ENCODE peak calls at places on chromosomes 4 and X, in five cellular contexts. One of them, this sample, is unnamed. For H3K4me1, the result is how much of the 10 kb centered on the place peaks cover.

GRCh38 chrX:19924285-19924684 is 36.9 kb upstream of the SH3KBP1 start:
- DNase-seq in neural progenitor cell: no peak
- DNase-seq in psoas muscle: no peak
- DNase-seq in body of pancreas: no peak
- DNase-seq in uterus: no peak
- DNase-seq in this sample: no peak

GRCh38 chrX:30713061-30713525 is 59.9 kb downstream of the GK start:
- DNase-seq in neural progenitor cell: peak
- DNase-seq in psoas muscle: no peak
- DNase-seq in uterus: peak
- DNase-seq in body of pancreas: peak
- DNase-seq in this sample: peak

GRCh38 chr4:107037188-107037587 is 1.1 kb upstream of the DKK2 start:
- DNase-seq in body of pancreas: peak
- DNase-seq in psoas muscle: peak
- DNase-seq in neural progenitor cell: peak
- DNase-seq in uterus: no peak
- DNase-seq in this sample: peak

GRCh38 chr4:67700119-67700873 is 659 bp downstream of the UBA6 start:
- DNase-seq in body of pancreas: no peak
- DNase-seq in neural progenitor cell: no peak
- DNase-seq in psoas muscle: no peak
- DNase-seq in uterus: no peak
- DNase-seq in this sample: no peak

GRCh38 chr4:165864228-165864627 is 8.8 kb upstream of the TLL1 start:
- DNase-seq in neural progenitor cell: peak
- DNase-seq in body of pancreas: no peak
- DNase-seq in uterus: no peak
- DNase-seq in psoas muscle: no peak
- DNase-seq in this sample: no peak

GRCh38 chr4:52704133-52704532 is 45.0 kb upstream of the USP46 start:
- DNase-seq in psoas muscle: no peak
- DNase-seq in neural progenitor cell: no peak
- DNase-seq in uterus: no peak
- DNase-seq in body of pancreas: no peak
- DNase-seq in this sample: no peak

GRCh38 chr4:66591968-66592367 is 921.7 kb upstream of the EPHA5 start:
- DNase-seq in uterus: no peak
- DNase-seq in psoas muscle: no peak
- DNase-seq in body of pancreas: no peak
- DNase-seq in neural progenitor cell: no peak
- DNase-seq in this sample: no peak

GRCh38 chr4:123593655-123594054 is 197.1 kb downstream of the SPRY1 start:
- DNase-seq in neural progenitor cell: no peak
- DNase-seq in psoas muscle: no peak
- DNase-seq in body of pancreas: no peak
- DNase-seq in uterus: no peak
- DNase-seq in this sample: no peak

GRCh38 chrX:48025561-48025960 is 18.8 kb downstream of the SPACA5 start:
- DNase-seq in psoas muscle: no peak
- DNase-seq in body of pancreas: peak
- DNase-seq in neural progenitor cell: peak
- DNase-seq in uterus: peak
- DNase-seq in this sample: no peak

GRCh38 chr4:7976025-7976424 is 36.4 kb upstream of the AFAP1 start:
- DNase-seq in body of pancreas: no peak
- DNase-seq in neural progenitor cell: no peak
- DNase-seq in uterus: no peak
- DNase-seq in psoas muscle: no peak
- DNase-seq in this sample: no peak
- H3K4me1 ChIP-seq in body of pancreas: under half
- H3K4me1 ChIP-seq in neural progenitor cell: under half
- H3K4me1 ChIP-seq in uterus: under half
- H3K4me1 ChIP-seq in psoas muscle: under half
- H3K4me1 ChIP-seq in this sample: under half

GRCh38 chr4:177380730-177381287 is 61.4 kb downstream of the AGA start:
- DNase-seq in psoas muscle: no peak
- DNase-seq in neural progenitor cell: peak
- DNase-seq in body of pancreas: no peak
- DNase-seq in uterus: no peak
- DNase-seq in this sample: no peak

GRCh38 chr4:177371452-177371851 is 61.8 kb downstream of the NEIL3 start:
- DNase-seq in neural progenitor cell: no peak
- DNase-seq in psoas muscle: no peak
- DNase-seq in body of pancreas: no peak
- DNase-seq in uterus: no peak
- DNase-seq in this sample: no peak

GRCh38 chr4:177374966-177375365 is 65.3 kb downstream of the NEIL3 start:
- DNase-seq in psoas muscle: no peak
- DNase-seq in neural progenitor cell: peak
- DNase-seq in uterus: no peak
- DNase-seq in body of pancreas: no peak
- DNase-seq in this sample: no peak

GRCh38 chr4:177375372-177375771 is 65.7 kb downstream of the NEIL3 start:
- DNase-seq in body of pancreas: no peak
- DNase-seq in psoas muscle: no peak
- DNase-seq in uterus: no peak
- DNase-seq in neural progenitor cell: no peak
- DNase-seq in this sample: no peak

GRCh38 chr4:177375971-177376370 is 66.3 kb downstream of the AGA start:
- DNase-seq in psoas muscle: no peak
- DNase-seq in body of pancreas: no peak
- DNase-seq in uterus: no peak
- DNase-seq in neural progenitor cell: peak
- DNase-seq in this sample: no peak
- TF ChIP-seq CTCF in psoas muscle: no peak
- TF ChIP-seq CTCF in body of pancreas: no peak
- TF ChIP-seq CTCF in uterus: no peak
- TF ChIP-seq CTCF in neural progenitor cell: peak
- TF ChIP-seq CTCF in this sample: no peak

GRCh38 chr4:83569967-83570366 is 34.1 kb downstream of the GPAT3 start:
- DNase-seq in uterus: no peak
- DNase-seq in psoas muscle: no peak
- DNase-seq in neural progenitor cell: no peak
- DNase-seq in body of pancreas: no peak
- DNase-seq in this sample: no peak

GRCh38 chr4:83568057-83568456 is 32.1 kb downstream of the GPAT3 start:
- DNase-seq in body of pancreas: no peak
- DNase-seq in uterus: no peak
- DNase-seq in psoas muscle: no peak
- DNase-seq in neural progenitor cell: no peak
- DNase-seq in this sample: no peak

GRCh38 chr4:83572848-83573247 is 36.9 kb downstream of the GPAT3 start:
- DNase-seq in body of pancreas: no peak
- DNase-seq in neural progenitor cell: no peak
- DNase-seq in uterus: no peak
- DNase-seq in psoas muscle: no peak
- DNase-seq in this sample: no peak

GRCh38 chr4:83569429-83569828 is 33.5 kb downstream of the GPAT3 start:
- DNase-seq in uterus: no peak
- DNase-seq in body of pancreas: no peak
- DNase-seq in neural progenitor cell: no peak
- DNase-seq in psoas muscle: no peak
- DNase-seq in this sample: no peak
- H3K4me3 ChIP-seq in uterus: no peak
- H3K4me3 ChIP-seq in body of pancreas: no peak
- H3K4me3 ChIP-seq in neural progenitor cell: no peak
- H3K4me3 ChIP-seq in psoas muscle: no peak
- H3K4me3 ChIP-seq in this sample: no peak

GRCh38 chrX:24790166-24790565 is 96.4 kb downstream of the POLA1 start:
- DNase-seq in psoas muscle: no peak
- DNase-seq in uterus: no peak
- DNase-seq in neural progenitor cell: no peak
- DNase-seq in body of pancreas: no peak
- DNase-seq in this sample: no peak
- H3K4me1 ChIP-seq in psoas muscle: under half
- H3K4me1 ChIP-seq in uterus: under half
- H3K4me1 ChIP-seq in neural progenitor cell: under half
- H3K4me1 ChIP-seq in body of pancreas: under half
- H3K4me1 ChIP-seq in this sample: under half

GRCh38 chr4:70183168-70183939 is 12.2 kb upstream of the ODAM start:
- DNase-seq in neural progenitor cell: peak
- DNase-seq in psoas muscle: no peak
- DNase-seq in body of pancreas: peak
- DNase-seq in uterus: no peak
- DNase-seq in this sample: no peak
- TF ChIP-seq CTCF in neural progenitor cell: peak
- TF ChIP-seq CTCF in psoas muscle: peak
- TF ChIP-seq CTCF in body of pancreas: peak
- TF ChIP-seq CTCF in uterus: no peak
- TF ChIP-seq CTCF in this sample: no peak

GRCh38 chrX:69285401-69285871 is 120.2 kb upstream of the PJA1 start:
- DNase-seq in neural progenitor cell: peak
- DNase-seq in uterus: peak
- DNase-seq in body of pancreas: no peak
- DNase-seq in psoas muscle: peak
- DNase-seq in this sample: peak
- H3K4me3 ChIP-seq in neural progenitor cell: no peak
- H3K4me3 ChIP-seq in uterus: peak
- H3K4me3 ChIP-seq in body of pancreas: no peak
- H3K4me3 ChIP-seq in psoas muscle: peak
- H3K4me3 ChIP-seq in this sample: peak

GRCh38 chr4:8230033-8230432 is 30.9 kb downstream of the SH3TC1 start:
- DNase-seq in uterus: no peak
- DNase-seq in neural progenitor cell: no peak
- DNase-seq in psoas muscle: no peak
- DNase-seq in body of pancreas: no peak
- DNase-seq in this sample: no peak
- H3K4me1 ChIP-seq in uterus: under half
- H3K4me1 ChIP-seq in neural progenitor cell: under half
- H3K4me1 ChIP-seq in psoas muscle: under half
- H3K4me1 ChIP-seq in body of pancreas: under half
- H3K4me1 ChIP-seq in this sample: under half

GRCh38 chr4:176563591-176563990 is 229.1 kb downstream of the VEGFC start:
- DNase-seq in body of pancreas: no peak
- DNase-seq in uterus: no peak
- DNase-seq in psoas muscle: no peak
- DNase-seq in neural progenitor cell: no peak
- DNase-seq in this sample: no peak
- TF ChIP-seq CTCF in body of pancreas: no peak
- TF ChIP-seq CTCF in uterus: peak
- TF ChIP-seq CTCF in psoas muscle: peak
- TF ChIP-seq CTCF in neural progenitor cell: no peak
- TF ChIP-seq CTCF in this sample: no peak

This sample was measured in tibial artery.